ENCODE peak calls at places on chromosomes 16 and 17, in seven cellular contexts. B is H9, I is T-cell, E is heart right ventricle, Y is bronchial epithelial cell, G is mucosa of gallbladder, W is psoas muscle. H is an unnamed sample.

GRCh38 chr16:57619133-57619605 is 9.3 kb upstream of the ADGRG1 start:
- DNase-seq in E (no peak), G (no peak), Y (no peak), B (no peak), I (no peak), W (no peak), H (no peak)

GRCh38 chr17:51580869-51581268 is 320.5 kb downstream of the UTP18 start:
- DNase-seq in E (no peak), W (no peak), Y (no peak), B (no peak), G (no peak), I (no peak), H (no peak)

GRCh38 chr16:1895068-1895467 is 23.1 kb upstream of the MEIOB start:
- DNase-seq in B (no peak), Y (no peak), I (no peak), W (no peak), E (no peak), G (no peak), H (no peak)

GRCh38 chr17:49795372-49795771 is 6.9 kb downstream of the KAT7 start:
- DNase-seq in G (no peak), Y (no peak), E (no peak), B (no peak), W (no peak), I (no peak), H (no peak)

GRCh38 chr16:78133919-78134318 is 34.5 kb downstream of the WWOX start:
- DNase-seq in Y (no peak), B (no peak), W (no peak), E (no peak), G (no peak), I (no peak), H (peak; percentile 89)

GRCh38 chr17:74339537-74340195 is 13.6 kb downstream of the KIF19 start:
- DNase-seq in I (no peak), W (no peak), B (no peak), Y (no peak), E (no peak), G (no peak), H (peak; percentile 94)

GRCh38 chr17:8753976-8754440 is 4.3 kb downstream of the SPDYE4 start:
- DNase-seq in I (no peak), Y (peak; percentile 40), B (no peak), W (no peak), G (no peak), E (no peak), H (peak; percentile 69)

GRCh38 chr16:3740934-3741333 is 23.6 kb upstream of the TRAP1 start:
- DNase-seq in G (no peak), E (no peak), B (no peak), W (no peak), Y (no peak), I (no peak), H (no peak)

GRCh38 chr17:61403846-61404701 is 4.4 kb downstream of the TBX2 start:
- DNase-seq in E (no peak), W (no peak), G (no peak), Y (peak; percentile 70), I (no peak), B (peak; percentile 69), H (peak; percentile 49)

GRCh38 chr16:78130950-78131349 is 31.5 kb downstream of the WWOX start:
- DNase-seq in Y (no peak), G (no peak), I (no peak), E (no peak), W (no peak), B (no peak), H (no peak)

GRCh38 chr17:75152523-75152922 is 1.8 kb downstream of the JPT1 start:
- DNase-seq in G (no peak), W (no peak), B (no peak), Y (no peak), E (no peak), I (no peak), H (no peak)

GRCh38 chr17:77451271-77451893 is 310.6 kb downstream of the SEC14L1 start:
- DNase-seq in Y (no peak), B (peak; percentile 95), G (peak; percentile 63), W (peak; percentile 67), E (peak; percentile 79), I (no peak), H (peak; percentile 81)

GRCh38 chr16:89737341-89738071 is 16.2 kb downstream of the ZNF276 start:
- DNase-seq in B (no peak), I (peak; percentile 47), Y (no peak), E (no peak), W (no peak), G (no peak), H (no peak)

GRCh38 chr17:74862108-74862901 is 2.6 kb upstream of the GRIN2C start:
- DNase-seq in B (peak; percentile 93), G (peak; percentile 46), W (peak; percentile 66), Y (no peak), I (peak; percentile 34), E (peak; percentile 76), H (peak; percentile 68)

GRCh38 chr17:80154166-80154565 is 7.2 kb upstream of the EIF4A3 start:
- DNase-seq in Y (no peak), W (no peak), B (no peak), G (no peak), I (no peak), E (no peak), H (no peak)

GRCh38 chr17:21041753-21042433 is 918 bp downstream of the USP22 start:
- DNase-seq in W (peak; percentile 90), Y (peak; percentile 41), I (peak; percentile 33), B (peak; percentile 92), G (peak; percentile 75), E (peak; percentile 87), H (peak; percentile 56)

H was measured in DMS53.